ENCODE peak calls at places on chromosomes 16 and 17, in five cellular contexts. One of them, this sample, is unnamed.

GRCh38 chr17:37131064-37131463 is 182.3 kb downstream of the AATF start:
- DNase-seq in heart left ventricle: no peak
- DNase-seq in CD8-positive, alpha-beta T cell: no peak
- DNase-seq in heart right ventricle: no peak
- DNase-seq in small intestine: peak; percentile 45
- DNase-seq in this sample: no peak

GRCh38 chr17:57519199-57519598 is 225.9 kb downstream of the CCDC182 start:
- DNase-seq in heart right ventricle: no peak
- DNase-seq in small intestine: no peak
- DNase-seq in heart left ventricle: no peak
- DNase-seq in CD8-positive, alpha-beta T cell: no peak
- DNase-seq in this sample: no peak

GRCh38 chr17:30153463-30153862 is 36.8 kb downstream of the NSRP1 start:
- DNase-seq in heart left ventricle: no peak
- DNase-seq in CD8-positive, alpha-beta T cell: no peak
- DNase-seq in heart right ventricle: no peak
- DNase-seq in small intestine: no peak
- DNase-seq in this sample: no peak

GRCh38 chr17:9729735-9730420 is 61.5 kb downstream of the DHRS7C start:
- DNase-seq in small intestine: no peak
- DNase-seq in heart left ventricle: no peak
- DNase-seq in heart right ventricle: no peak
- DNase-seq in CD8-positive, alpha-beta T cell: no peak
- DNase-seq in this sample: no peak

GRCh38 chr17:36468903-36469635 is 17.4 kb upstream of the ZNHIT3 start:
- DNase-seq in heart right ventricle: no peak
- DNase-seq in small intestine: no peak
- DNase-seq in CD8-positive, alpha-beta T cell: no peak
- DNase-seq in heart left ventricle: no peak
- DNase-seq in this sample: no peak

GRCh38 chr17:75414488-75414887 is 9.0 kb upstream of the GRB2 start:
- DNase-seq in heart left ventricle: no peak
- DNase-seq in small intestine: no peak
- DNase-seq in heart right ventricle: no peak
- DNase-seq in CD8-positive, alpha-beta T cell: no peak
- DNase-seq in this sample: no peak

GRCh38 chr17:39152134-39152884 is 872 bp upstream of the PLXDC1 start:
- DNase-seq in heart left ventricle: peak; percentile 56
- DNase-seq in CD8-positive, alpha-beta T cell: peak; percentile 65
- DNase-seq in heart right ventricle: peak; percentile 53
- DNase-seq in small intestine: peak; percentile 32
- DNase-seq in this sample: no peak

GRCh38 chr17:68566145-68566738 is 34.9 kb downstream of the FAM20A start:
- DNase-seq in heart left ventricle: no peak
- DNase-seq in small intestine: no peak
- DNase-seq in CD8-positive, alpha-beta T cell: no peak
- DNase-seq in heart right ventricle: no peak
- DNase-seq in this sample: no peak

GRCh38 chr17:56808503-56808902 is 25.2 kb downstream of the C17orf67 start:
- DNase-seq in heart right ventricle: no peak
- DNase-seq in heart left ventricle: no peak
- DNase-seq in small intestine: no peak
- DNase-seq in CD8-positive, alpha-beta T cell: no peak
- DNase-seq in this sample: no peak

GRCh38 chr17:32596666-32597065 is 109.9 kb downstream of the CDK5R1 start:
- DNase-seq in small intestine: no peak
- DNase-seq in heart left ventricle: no peak
- DNase-seq in heart right ventricle: no peak
- DNase-seq in CD8-positive, alpha-beta T cell: no peak
- DNase-seq in this sample: no peak

GRCh38 chr17:74203439-74204240 is at the start of gene RPL38:
- DNase-seq in small intestine: peak; percentile 97
- DNase-seq in heart right ventricle: peak; percentile 98
- DNase-seq in heart left ventricle: peak; percentile 97
- DNase-seq in CD8-positive, alpha-beta T cell: peak; percentile 96
- DNase-seq in this sample: peak; percentile 97

GRCh38 chr17:74204474-74204873 is 996 bp downstream of the RPL38 start:
- DNase-seq in heart left ventricle: no peak
- DNase-seq in CD8-positive, alpha-beta T cell: no peak
- DNase-seq in heart right ventricle: no peak
- DNase-seq in small intestine: no peak
- DNase-seq in this sample: no peak

GRCh38 chr17:74206332-74206818 is 2.9 kb downstream of the RPL38 start:
- DNase-seq in heart right ventricle: no peak
- DNase-seq in heart left ventricle: no peak
- DNase-seq in small intestine: no peak
- DNase-seq in CD8-positive, alpha-beta T cell: no peak
- DNase-seq in this sample: no peak

GRCh38 chr17:74202879-74203432 is 522 bp upstream of the RPL38 start:
- DNase-seq in CD8-positive, alpha-beta T cell: no peak
- DNase-seq in small intestine: no peak
- DNase-seq in heart left ventricle: no peak
- DNase-seq in heart right ventricle: no peak
- DNase-seq in this sample: no peak

GRCh38 chr17:74205274-74205673 is 1.8 kb downstream of the RPL38 start:
- DNase-seq in heart right ventricle: no peak
- DNase-seq in small intestine: no peak
- DNase-seq in CD8-positive, alpha-beta T cell: no peak
- DNase-seq in heart left ventricle: no peak
- DNase-seq in this sample: no peak
- H3K4me3 ChIP-seq in heart right ventricle: no peak overlapping the region
- H3K4me3 ChIP-seq in small intestine: no peak overlapping the region
- H3K4me3 ChIP-seq in CD8-positive, alpha-beta T cell: no peak overlapping the region
- H3K4me3 ChIP-seq in heart left ventricle: peak overlapping the region; percentile 74
- H3K4me3 ChIP-seq in this sample: no peak overlapping the region

GRCh38 chr16:20906871-20907255 is 6.3 kb downstream of the LYRM1 start:
- DNase-seq in CD8-positive, alpha-beta T cell: no peak
- DNase-seq in heart left ventricle: no peak
- DNase-seq in small intestine: no peak
- DNase-seq in heart right ventricle: no peak
- DNase-seq in this sample: no peak
- H3K4me1 ChIP-seq in CD8-positive, alpha-beta T cell: peaks cover 20% of the 10 kb centered on the region
- H3K4me1 ChIP-seq in heart left ventricle: peaks cover 48% of the 10 kb centered on the region
- H3K4me1 ChIP-seq in small intestine: peaks cover 38% of the 10 kb centered on the region
- H3K4me1 ChIP-seq in heart right ventricle: peaks cover 75% of the 10 kb centered on the region
- H3K4me1 ChIP-seq in this sample: peaks cover 100% of the 10 kb centered on the region

GRCh38 chr17:27069842-27070508 is 223.9 kb upstream of the WSB1 start:
- DNase-seq in heart right ventricle: no peak
- DNase-seq in small intestine: no peak
- DNase-seq in heart left ventricle: no peak
- DNase-seq in CD8-positive, alpha-beta T cell: no peak
- DNase-seq in this sample: no peak

GRCh38 chr17:27065588-27065987 is 228.3 kb upstream of the WSB1 start:
- DNase-seq in heart right ventricle: no peak
- DNase-seq in CD8-positive, alpha-beta T cell: no peak
- DNase-seq in heart left ventricle: no peak
- DNase-seq in small intestine: no peak
- DNase-seq in this sample: no peak

GRCh38 chr17:27070836-27071235 is 223.1 kb upstream of the WSB1 start:
- DNase-seq in CD8-positive, alpha-beta T cell: no peak
- DNase-seq in heart right ventricle: no peak
- DNase-seq in small intestine: no peak
- DNase-seq in heart left ventricle: no peak
- DNase-seq in this sample: no peak

GRCh38 chr17:27066315-27066714 is 227.6 kb upstream of the WSB1 start:
- DNase-seq in heart right ventricle: no peak
- DNase-seq in CD8-positive, alpha-beta T cell: no peak
- DNase-seq in heart left ventricle: no peak
- DNase-seq in small intestine: no peak
- DNase-seq in this sample: no peak
- H3K9me3 ChIP-seq in heart right ventricle: no peaks in the 10 kb centered on the region
- H3K9me3 ChIP-seq in CD8-positive, alpha-beta T cell: no peaks in the 10 kb centered on the region
- H3K9me3 ChIP-seq in heart left ventricle: no peaks in the 10 kb centered on the region
- H3K9me3 ChIP-seq in small intestine: no peaks in the 10 kb centered on the region
- H3K9me3 ChIP-seq in this sample: no peaks in the 10 kb centered on the region

GRCh38 chr16:2520784-2521577 is 810 bp downstream of the AMDHD2 start:
- DNase-seq in small intestine: peak; percentile 31
- DNase-seq in heart left ventricle: peak; percentile 33
- DNase-seq in heart right ventricle: peak; percentile 9
- DNase-seq in CD8-positive, alpha-beta T cell: peak; percentile 74
- DNase-seq in this sample: peak; percentile 19

GRCh38 chr16:2517954-2518605 is 2.1 kb upstream of the AMDHD2 start:
- DNase-seq in CD8-positive, alpha-beta T cell: no peak
- DNase-seq in heart left ventricle: no peak
- DNase-seq in small intestine: no peak
- DNase-seq in heart right ventricle: no peak
- DNase-seq in this sample: no peak

GRCh38 chr16:2520097-2520783 is at the start of gene AMDHD2:
- DNase-seq in small intestine: peak; percentile 82
- DNase-seq in CD8-positive, alpha-beta T cell: peak; percentile 89
- DNase-seq in heart right ventricle: peak; percentile 92
- DNase-seq in heart left ventricle: peak; percentile 92
- DNase-seq in this sample: peak; percentile 93

GRCh38 chr16:2519711-2520080 is 475 bp upstream of the AMDHD2 start:
- DNase-seq in CD8-positive, alpha-beta T cell: no peak
- DNase-seq in heart left ventricle: no peak
- DNase-seq in heart right ventricle: no peak
- DNase-seq in small intestine: no peak
- DNase-seq in this sample: peak; percentile 31

DNA sequence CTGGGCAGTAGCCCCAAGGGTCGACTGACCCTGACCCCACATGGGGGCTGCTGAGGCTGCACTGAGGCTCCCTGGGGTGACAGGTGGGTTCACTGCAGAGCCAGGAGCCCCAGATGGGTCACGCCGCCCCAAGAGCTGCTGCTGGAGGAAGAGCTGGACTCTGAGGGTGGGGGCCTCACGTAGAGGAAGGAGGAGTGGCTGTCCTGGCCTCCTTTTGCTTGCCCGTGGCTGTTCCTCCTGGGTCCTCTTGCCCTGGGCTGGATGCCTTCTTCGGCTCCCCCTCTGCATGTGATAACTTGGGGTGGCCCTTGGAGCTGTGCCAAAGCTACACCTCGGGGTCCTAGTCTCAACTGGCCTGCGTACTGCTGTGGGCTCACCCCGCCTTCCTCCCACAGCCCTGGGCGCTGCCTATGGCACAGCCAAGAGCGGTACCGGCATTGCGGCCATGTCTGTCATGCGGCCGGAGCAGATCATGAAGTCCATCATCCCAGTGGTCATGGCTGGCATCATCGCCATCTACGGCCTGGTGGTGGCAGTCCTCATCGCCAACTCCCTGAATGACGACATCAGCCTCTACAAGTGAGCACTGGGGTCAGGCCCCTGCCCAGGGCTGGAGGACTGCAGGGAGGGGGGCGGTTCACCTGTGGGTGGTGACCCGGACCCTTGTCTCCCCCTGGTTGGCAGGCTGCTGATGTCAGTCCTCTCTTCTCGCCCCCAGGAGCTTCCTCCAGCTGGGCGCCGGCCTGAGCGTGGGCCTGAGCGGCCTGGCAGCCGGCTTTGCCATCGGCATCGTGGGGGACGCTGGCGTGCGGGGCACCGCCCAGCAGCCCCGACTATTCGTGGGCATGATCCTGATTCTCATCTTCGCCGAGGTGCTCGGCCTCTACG is 1.1 kb upstream of the AMDHD2 start:
- DNase-seq in CD8-positive, alpha-beta T cell: no peak
- DNase-seq in heart left ventricle: no peak
- DNase-seq in heart right ventricle: peak; percentile 16
- DNase-seq in small intestine: no peak
- DNase-seq in this sample: peak; percentile 27
- H3K4me3 ChIP-seq in CD8-positive, alpha-beta T cell: no peak overlapping the region
- H3K4me3 ChIP-seq in heart left ventricle: peak overlapping the region; percentile 74
- H3K4me3 ChIP-seq in heart right ventricle: peak overlapping the region; percentile 72
- H3K4me3 ChIP-seq in small intestine: no peak overlapping the region
- H3K4me3 ChIP-seq in this sample: peak overlapping the region; percentile 67

DNA sequence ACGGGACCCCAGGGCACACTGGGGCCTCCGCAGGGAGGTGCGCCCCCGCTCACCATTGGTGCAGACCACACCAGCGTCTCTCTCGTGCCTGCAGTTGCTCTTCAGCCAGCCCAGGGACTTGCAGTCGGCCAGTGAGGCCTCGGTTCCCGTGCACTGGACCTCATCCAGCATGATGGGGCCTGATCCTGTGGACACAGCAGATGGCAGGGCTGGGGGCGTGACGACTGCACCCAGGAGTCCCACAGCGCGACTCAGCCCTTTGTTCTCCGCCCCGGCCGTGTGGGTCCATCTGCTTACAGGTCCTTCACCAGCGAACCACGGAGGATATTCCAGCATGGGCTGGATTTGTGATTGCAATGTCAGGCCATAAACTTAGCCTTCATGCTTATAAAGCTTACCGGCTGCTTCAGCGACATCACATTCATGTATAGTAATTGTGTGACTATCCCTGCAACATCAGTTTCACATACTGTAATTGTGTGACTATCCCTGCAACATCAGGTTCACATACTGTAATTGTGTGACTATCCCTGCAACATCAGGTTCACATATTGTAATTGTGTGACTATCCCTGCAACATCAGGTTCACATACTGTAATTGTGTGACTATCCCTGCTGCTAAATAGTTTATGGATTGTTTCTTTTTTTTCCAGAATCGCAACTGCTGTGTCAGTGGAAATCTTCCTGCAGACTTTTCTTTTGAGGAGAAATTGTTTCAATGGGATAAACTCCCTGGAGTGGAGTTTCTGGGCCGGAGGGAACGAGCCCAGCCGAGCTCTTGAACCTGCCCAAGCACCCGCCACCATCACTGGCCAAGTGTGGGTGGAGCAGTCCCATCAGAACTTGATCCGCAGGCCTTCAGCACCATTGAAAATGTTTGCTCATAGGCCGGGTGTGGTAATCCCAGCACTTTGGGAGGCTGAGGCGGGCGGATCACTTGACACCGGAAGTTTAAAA is 4.8 kb downstream of the LGALS3BP start:
- DNase-seq in CD8-positive, alpha-beta T cell: no peak
- DNase-seq in heart left ventricle: peak; percentile 69
- DNase-seq in heart right ventricle: peak; percentile 54
- DNase-seq in small intestine: no peak
- DNase-seq in this sample: peak; percentile 92
- H3K4me1 ChIP-seq in CD8-positive, alpha-beta T cell: peaks cover 23% of the 10 kb centered on the region
- H3K4me1 ChIP-seq in heart left ventricle: peaks cover 48% of the 10 kb centered on the region
- H3K4me1 ChIP-seq in heart right ventricle: peaks cover 77% of the 10 kb centered on the region
- H3K4me1 ChIP-seq in small intestine: peaks cover 7% of the 10 kb centered on the region
- H3K4me1 ChIP-seq in this sample: no peaks in the 10 kb centered on the region

GRCh38 chr16:35750157-35750689 is 2290.8 kb downstream of the TP53TG3F start:
- DNase-seq in heart right ventricle: no peak
- DNase-seq in small intestine: no peak
- DNase-seq in heart left ventricle: no peak
- DNase-seq in CD8-positive, alpha-beta T cell: peak; percentile 25
- DNase-seq in this sample: no peak
- H3K9me3 ChIP-seq in heart right ventricle: no peaks in the 10 kb centered on the region
- H3K9me3 ChIP-seq in small intestine: peaks cover 16% of the 10 kb centered on the region
- H3K9me3 ChIP-seq in heart left ventricle: no peaks in the 10 kb centered on the region
- H3K9me3 ChIP-seq in CD8-positive, alpha-beta T cell: no peaks in the 10 kb centered on the region
- H3K9me3 ChIP-seq in this sample: peaks cover 43% of the 10 kb centered on the region

DNA sequence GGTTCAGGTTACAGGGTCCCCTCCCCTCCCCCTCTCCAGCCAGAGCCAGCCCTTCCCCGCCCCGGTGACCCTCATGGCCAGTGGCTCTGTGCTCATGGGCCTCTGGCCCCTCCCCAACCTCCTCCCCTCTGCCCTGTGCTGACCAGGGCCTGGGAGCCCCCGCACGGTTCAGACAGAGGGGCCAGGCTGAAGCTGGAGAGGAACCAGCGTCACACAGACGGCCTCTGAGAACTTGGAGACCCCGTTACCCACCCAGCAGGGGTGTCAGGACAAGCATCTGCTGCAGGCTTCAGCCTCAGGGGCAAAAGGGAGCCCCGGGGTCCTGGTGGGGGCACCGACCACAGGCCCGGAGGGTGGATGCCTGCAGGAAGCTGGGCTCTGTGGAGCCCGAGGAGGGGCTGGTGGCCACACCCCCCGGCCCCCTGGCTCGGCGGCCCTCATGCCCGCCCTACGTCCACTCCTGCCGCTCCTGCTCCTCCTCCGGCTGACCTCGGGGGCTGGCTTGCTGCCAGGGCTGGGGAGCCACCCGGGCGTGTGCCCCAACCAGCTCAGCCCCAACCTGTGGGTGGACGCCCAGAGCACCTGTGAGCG is at the start of gene WFIKKN1:
- DNase-seq in CD8-positive, alpha-beta T cell: no peak
- DNase-seq in heart right ventricle: no peak
- DNase-seq in heart left ventricle: peak; percentile 32
- DNase-seq in small intestine: peak; percentile 33
- DNase-seq in this sample: no peak
- H3K4me3 ChIP-seq in CD8-positive, alpha-beta T cell: no peak within 1 kb of the TSS
- H3K4me3 ChIP-seq in heart right ventricle: no peak within 1 kb of the TSS
- H3K4me3 ChIP-seq in heart left ventricle: no peak within 1 kb of the TSS
- H3K4me3 ChIP-seq in small intestine: no peak within 1 kb of the TSS
- H3K4me3 ChIP-seq in this sample: no peak within 1 kb of the TSS